ENCODE peak calls at places on chromosomes 7 and 10, in five cellular contexts. S is OCI-LY7, F is hepatocyte, R is HepG2, O is H9. K is an unnamed sample.

GRCh38 chr7:48246073-48246472 is 74.8 kb downstream of the ABCA13 start:
- DNase-seq in F (no peak), O (no peak), S (no peak), R (no peak), K (no peak)

GRCh38 chr10:30645340-30645827 is 15.8 kb upstream of the LYZL2 start:
- DNase-seq in R (peak), S (no peak), O (peak), F (peak), K (peak)

GRCh38 chr10:124906551-124907001 is 35.3 kb upstream of the ZRANB1 start:
- DNase-seq in S (no peak), O (no peak), F (no peak), R (no peak), K (peak)

GRCh38 chr10:79059859-79060379 is 8.8 kb upstream of the ZMIZ1 start:
- DNase-seq in R (peak), O (no peak), S (no peak), F (no peak), K (no peak)

GRCh38 chr7:37832194-37832593 is 16.2 kb upstream of the NME8 start:
- DNase-seq in R (no peak), S (no peak), O (no peak), F (peak), K (peak)

GRCh38 chr10:121658611-121659010 is 60.4 kb upstream of the FGFR2 start:
- DNase-seq in O (no peak), S (no peak), R (no peak), F (no peak), K (no peak)

GRCh38 chr7:2355079-2356008 is 717 bp downstream of the EIF3B start:
- DNase-seq in F (peak), R (no peak), S (peak), O (no peak), K (no peak)

GRCh38 chr10:91409069-91409868 is 875 bp upstream of the HECTD2 start:
- DNase-seq in S (peak), O (peak), F (peak), R (peak), K (peak)

GRCh38 chr7:82305347-82306005 is 138.1 kb downstream of the CACNA2D1 start:
- DNase-seq in F (no peak), S (no peak), O (no peak), R (no peak), K (no peak)

GRCh38 chr7:101154693-101155102 is 422 bp downstream of the AP1S1 start:
- DNase-seq in F (no peak), S (no peak), O (no peak), R (no peak), K (no peak)

GRCh38 chr10:130547368-130547767 is 411.2 kb downstream of the GLRX3 start:
- DNase-seq in O (peak), S (no peak), F (no peak), R (no peak), K (no peak)

GRCh38 chr10:14971867-14972448 is 12.8 kb downstream of the MEIG1 start:
- DNase-seq in S (peak), O (peak), F (no peak), R (no peak), K (no peak)

GRCh38 chr7:23938937-23939552 is 229.0 kb downstream of the STK31 start:
- DNase-seq in F (peak), S (peak), R (peak), O (peak), K (peak)

GRCh38 chr10:87654212-87654611 is 5.5 kb upstream of the PAPSS2 start:
- DNase-seq in O (no peak), R (no peak), S (no peak), F (no peak), K (no peak)

GRCh38 chr7:951881-952547 is 2.5 kb downstream of the ADAP1 start:
- DNase-seq in S (no peak), R (no peak), O (no peak), F (no peak), K (no peak)

GRCh38 chr10:110644598-110645462 is 694 bp downstream of the RBM20 start:
- DNase-seq in O (no peak), S (no peak), R (no peak), F (no peak), K (no peak)

GRCh38 chr10:110642980-110643655 is 1.0 kb upstream of the RBM20 start:
- DNase-seq in F (peak), S (no peak), O (peak), R (no peak), K (peak)

GRCh38 chr10:110642204-110642979 is 1.7 kb upstream of the RBM20 start:
- DNase-seq in O (no peak), R (no peak), F (no peak), S (no peak), K (no peak)

GRCh38 chr10:110646417-110647135 is 2.4 kb downstream of the RBM20 start:
- DNase-seq in F (no peak), R (no peak), O (no peak), S (no peak), K (no peak)

DNA sequence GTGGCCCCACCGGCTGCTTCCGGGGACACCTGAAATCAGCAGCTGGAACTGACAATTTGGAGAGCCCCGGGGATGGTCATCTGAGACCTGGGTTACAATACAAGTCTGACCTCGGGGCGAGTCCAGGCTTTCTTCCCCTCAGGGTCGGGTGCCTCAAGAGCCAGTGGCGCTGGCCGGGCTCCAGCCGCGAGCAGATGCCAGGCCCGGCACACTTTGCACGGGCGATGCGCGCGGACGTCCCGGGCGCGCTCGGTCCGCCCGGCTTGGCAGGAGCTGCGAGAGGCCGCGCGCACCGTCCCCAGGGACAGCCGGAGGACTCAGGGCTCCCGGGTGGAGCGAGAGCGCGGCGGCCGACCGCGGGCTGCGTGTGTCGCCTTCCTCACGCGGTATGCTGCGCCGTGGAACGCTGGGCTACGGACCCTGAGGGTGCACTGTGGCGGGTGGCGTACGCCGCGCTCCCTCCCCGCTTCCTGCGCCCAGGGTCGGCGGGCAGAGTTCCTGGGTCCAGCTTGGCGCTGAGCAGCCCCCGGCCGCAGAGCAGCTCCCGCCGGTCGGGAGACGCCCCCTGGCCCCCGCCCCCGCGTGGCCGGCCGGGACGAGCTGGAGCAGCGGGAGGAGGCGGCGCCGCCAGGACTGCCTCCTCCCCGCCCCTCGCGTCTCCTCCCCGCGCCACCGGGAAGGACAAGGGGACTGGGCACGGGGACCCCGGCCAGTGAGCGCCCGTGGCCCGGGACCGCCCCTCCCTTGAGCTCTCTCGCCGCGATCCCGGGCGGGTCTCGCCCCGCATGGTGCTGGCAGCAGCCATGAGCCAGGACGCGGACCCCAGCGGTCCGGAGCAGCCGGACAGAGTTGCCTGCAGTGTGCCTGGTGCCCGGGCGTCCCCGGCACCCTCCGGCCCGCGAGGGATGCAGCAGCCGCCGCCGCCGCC is at the start of gene RBM20:
- DNase-seq in S (no peak), F (peak), R (no peak), O (peak), K (no peak)
- H2AFZ ChIP-seq in S (peak), F (peak), R (no peak), O (no peak), K (no peak)

GRCh38 chr10:35898722-35899485 is 256.8 kb upstream of the FZD8 start:
- DNase-seq in F (no peak), O (no peak), S (no peak), R (no peak), K (no peak)

GRCh38 chr10:35890061-35890969 is 248.2 kb upstream of the FZD8 start:
- DNase-seq in S (no peak), R (no peak), F (peak), O (no peak), K (no peak)

GRCh38 chr10:35895331-35895730 is 253.2 kb upstream of the FZD8 start:
- DNase-seq in F (no peak), R (no peak), S (no peak), O (no peak), K (no peak)

GRCh38 chr10:35890970-35891330 is 248.9 kb upstream of the FZD8 start:
- DNase-seq in S (no peak), O (no peak), R (no peak), F (no peak), K (no peak)

DNA sequence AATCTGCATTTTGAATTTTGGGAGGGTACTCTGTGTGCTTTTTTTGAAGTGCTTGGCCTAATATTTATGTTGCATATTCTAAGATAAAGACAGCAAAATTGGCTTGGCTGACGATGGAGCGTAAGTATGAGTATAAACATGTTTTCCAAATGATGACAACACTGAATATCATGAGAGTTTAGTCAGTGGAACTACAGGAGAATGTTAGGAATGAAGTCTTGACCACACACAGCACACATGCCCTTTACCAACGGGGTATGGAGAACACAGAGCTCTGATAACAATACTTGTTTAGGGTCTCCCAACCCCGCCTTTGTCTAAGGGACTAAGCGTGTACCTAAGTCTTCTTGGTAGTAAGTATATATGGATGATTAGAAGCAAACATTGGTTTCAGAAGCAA is 253.9 kb upstream of the FZD8 start:
- DNase-seq in S (no peak), F (no peak), R (no peak), O (no peak), K (peak)
- H2AFZ ChIP-seq in S (no peak), F (no peak), R (no peak), O (no peak), K (no peak)

DNA sequence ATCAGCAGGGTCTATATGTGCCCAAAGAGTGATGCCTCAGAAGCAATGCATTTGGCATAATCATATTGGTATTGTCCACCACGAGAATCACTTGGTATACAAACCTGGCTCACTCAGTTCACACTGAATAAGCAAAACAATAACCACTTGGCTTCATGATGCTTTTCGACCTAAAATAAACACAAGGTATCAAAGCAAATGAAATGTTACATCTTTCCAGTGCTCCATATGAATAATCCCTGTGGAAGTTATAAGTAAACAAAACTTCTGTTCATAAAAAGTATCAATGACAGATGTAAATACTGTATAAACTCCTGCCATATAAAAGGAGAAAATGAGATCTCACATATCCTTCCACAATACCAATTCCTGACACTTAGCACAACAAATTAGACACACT is 29.8 kb upstream of the EBLN1 start:
- DNase-seq in F (no peak), R (no peak), S (no peak), O (no peak), K (no peak)
- H2AFZ ChIP-seq in F (no peak), R (no peak), S (no peak), O (no peak), K (no peak)

GRCh38 chr7:52711951-52712350 is 323.5 kb upstream of the POM121L12 start:
- DNase-seq in F (no peak), O (no peak), S (peak), R (no peak), K (no peak)
- H2AFZ ChIP-seq in F (no peak), O (no peak), S (no peak), R (no peak), K (no peak)

GRCh38 chr7:141132671-141133070 is 58.8 kb downstream of the TMEM178B start:
- DNase-seq in F (no peak), O (no peak), S (no peak), R (no peak), K (no peak)

GRCh38 chr7:141128506-141128905 is 54.6 kb downstream of the TMEM178B start:
- DNase-seq in R (no peak), S (no peak), F (no peak), O (no peak), K (no peak)

GRCh38 chr7:141128931-141129330 is 55.1 kb downstream of the TMEM178B start:
- DNase-seq in S (no peak), F (no peak), O (no peak), R (no peak), K (no peak)

GRCh38 chr7:141133646-141134045 is 59.8 kb downstream of the TMEM178B start:
- DNase-seq in R (no peak), F (no peak), O (no peak), S (no peak), K (no peak)
- H2AFZ ChIP-seq in R (no peak), F (no peak), O (no peak), S (no peak), K (no peak)

GRCh38 chr7:103445228-103446020 is 583 bp downstream of the SLC26A5 start:
- DNase-seq in S (no peak), O (peak), R (no peak), F (peak), K (no peak)
- H2AFZ ChIP-seq in S (no peak), O (no peak), R (no peak), F (peak), K (peak)

GRCh38 chr7:150428671-150429451 is 21.6 kb upstream of the GIMAP8 start:
- DNase-seq in S (no peak), O (peak), R (no peak), F (no peak), K (peak)
- H2AFZ ChIP-seq in S (no peak), O (no peak), R (no peak), F (no peak), K (no peak)

GRCh38 chr7:123580406-123581161 is 21.0 kb upstream of the ASB15 start:
- DNase-seq in O (peak), S (peak), F (peak), R (peak), K (peak)
- H2AFZ ChIP-seq in O (peak), S (no peak), F (no peak), R (no peak), K (peak)

GRCh38 chr10:103241262-103242011 is 4.2 kb upstream of the RPEL1 start:
- DNase-seq in F (peak), S (no peak), O (peak), R (peak), K (peak)

GRCh38 chr10:103232772-103233488 is 12.8 kb upstream of the RPEL1 start:
- DNase-seq in S (peak), F (no peak), O (no peak), R (peak), K (peak)

GRCh38 chr10:103235775-103236174 is 9.9 kb upstream of the RPEL1 start:
- DNase-seq in R (no peak), O (no peak), S (no peak), F (no peak), K (no peak)

GRCh38 chr10:103238506-103239252 is 7.0 kb upstream of the RPEL1 start:
- DNase-seq in O (peak), S (no peak), F (peak), R (peak), K (peak)
- H2AFZ ChIP-seq in O (no peak), S (no peak), F (no peak), R (peak), K (peak)

DNA sequence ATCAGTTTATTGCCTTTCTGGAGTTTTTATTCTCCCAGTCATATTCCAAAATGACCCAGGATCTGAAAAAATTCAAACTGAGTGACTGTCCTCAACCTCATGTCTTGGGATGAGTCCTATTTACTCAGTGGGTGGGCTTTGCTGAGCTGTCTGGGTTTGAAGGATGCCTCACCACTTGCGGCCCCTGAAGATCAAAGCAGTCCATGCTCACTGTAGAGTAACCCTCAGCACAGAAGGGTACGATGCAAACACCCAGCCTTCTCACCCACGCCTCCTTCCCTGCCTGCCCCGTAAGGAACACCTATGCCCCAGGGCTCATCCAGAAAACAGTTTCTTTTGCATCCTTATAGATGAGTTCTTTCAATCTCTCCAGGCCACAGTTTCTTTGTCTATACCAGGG is 42.2 kb upstream of the GRB10 start:
- DNase-seq in S (no peak), R (peak), O (no peak), F (no peak), K (no peak)
- H2AFZ ChIP-seq in S (no peak), R (no peak), O (no peak), F (no peak), K (no peak)

K was measured in fibroblast of lung.